ENCODE peak calls at places on chromosomes 5 and 9, in four cellular contexts. P is upper lobe of right lung, I is cardiac muscle cell, J is cardiac fibroblast. H is an unnamed sample.

GRCh38 chr9:19992556-19992955 is 203.7 kb upstream of the SLC24A2 start:
- DNase-seq in I (no peak), J (peak; percentile 84), P (no peak), H (no peak)

GRCh38 chr5:67648201-67648671 is 451.6 kb upstream of the CD180 start:
- DNase-seq in P (peak; percentile 71), J (peak; percentile 70), I (no peak), H (peak; percentile 92)

GRCh38 chr5:135213466-135214239 is 179.6 kb upstream of the PITX1 start:
- DNase-seq in P (peak; percentile 40), J (no peak), I (no peak), H (no peak)

GRCh38 chr9:14198544-14199510 is 115.1 kb downstream of the NFIB start:
- DNase-seq in J (peak; percentile 71), I (no peak), P (no peak), H (peak; percentile 81)

GRCh38 chr5:60633336-60633735 is 66.6 kb downstream of the DEPDC1B start:
- DNase-seq in J (peak; percentile 61), I (no peak), P (no peak), H (no peak)

GRCh38 chr9:68794898-68795297 is 89.9 kb downstream of the PIP5K1B start:
- DNase-seq in J (no peak), I (peak; percentile 61), P (no peak), H (no peak)

GRCh38 chr5:91293131-91293530 is 90.0 kb downstream of the ARRDC3 start:
- DNase-seq in J (no peak), P (no peak), I (peak; percentile 51), H (no peak)

GRCh38 chr5:163585206-163585605 is 79.8 kb downstream of the MAT2B start:
- DNase-seq in J (peak; percentile 73), I (no peak), P (no peak), H (no peak)

GRCh38 chr9:78030553-78031270 is 899 bp downstream of the GNAQ start:
- DNase-seq in I (peak; percentile 55), J (peak; percentile 49), P (peak; percentile 86), H (peak; percentile 69)

GRCh38 chr5:170554566-170555267 is 50.9 kb downstream of the KCNIP1 start:
- DNase-seq in P (no peak), I (no peak), J (no peak), H (peak; percentile 51)

GRCh38 chr9:127707766-127708165 is 978 bp downstream of the CFAP157 start:
- DNase-seq in P (no peak), J (no peak), I (no peak), H (no peak)

GRCh38 chr5:95866431-95867063 is 44.0 kb upstream of the GLRX start:
- DNase-seq in I (no peak), P (no peak), J (peak; percentile 74), H (no peak)

GRCh38 chr9:129712595-129713524 is 40.0 kb downstream of the PTGES start:
- DNase-seq in J (peak; percentile 86), I (no peak), P (no peak), H (no peak)

GRCh38 chr9:98365227-98365669 is 109.8 kb upstream of the TBC1D2 start:
- DNase-seq in I (no peak), J (peak; percentile 95), P (no peak), H (no peak)

GRCh38 chr9:129823163-129823933 is 588 bp downstream of the TOR1A start:
- DNase-seq in I (peak; percentile 9), J (peak; percentile 43), P (peak; percentile 72), H (no peak)

GRCh38 chr5:45252991-45253390 is 443.2 kb downstream of the HCN1 start:
- DNase-seq in P (no peak), I (peak; percentile 74), J (no peak), H (no peak)

GRCh38 chr9:136056546-136057235 is 38.4 kb downstream of the NACC2 start:
- DNase-seq in I (no peak), P (peak; percentile 61), J (no peak), H (no peak)

GRCh38 chr9:120538339-120538738 is 41.6 kb downstream of the CDK5RAP2 start:
- DNase-seq in I (no peak), P (no peak), J (peak; percentile 44), H (no peak)

GRCh38 chr5:76365558-76365957 is 37.5 kb upstream of the IQGAP2 start:
- DNase-seq in I (no peak), P (no peak), J (no peak), H (no peak)

GRCh38 chr5:88376728-88377127 is 108.1 kb upstream of the TMEM161B start:
- DNase-seq in J (no peak), P (no peak), I (no peak), H (no peak)

GRCh38 chr5:31640024-31640423 is 1.1 kb downstream of the PDZD2 start:
- DNase-seq in P (no peak), I (peak; percentile 34), J (no peak), H (peak; percentile 67)

GRCh38 chr5:72412283-72413055 is 92.3 kb downstream of the PTCD2 start:
- DNase-seq in J (peak; percentile 75), P (no peak), I (no peak), H (no peak)

GRCh38 chr5:148909001-148909400 is 82.6 kb downstream of the ADRB2 start:
- DNase-seq in J (peak; percentile 60), I (no peak), P (no peak), H (no peak)

GRCh38 chr5:137016783-137017324 is 482.3 kb downstream of the SPOCK1 start:
- DNase-seq in I (no peak), P (no peak), J (peak; percentile 9), H (no peak)

GRCh38 chr9:107597743-107598217 is 108.2 kb upstream of the KLF4 start:
- DNase-seq in P (no peak), J (no peak), I (no peak), H (no peak)

GRCh38 chr9:136606687-136607333 is 55.9 kb upstream of the EGFL7 start:
- DNase-seq in P (no peak), I (no peak), J (no peak), H (no peak)

GRCh38 chr5:172853355-172853975 is 19.4 kb downstream of the ERGIC1 start:
- DNase-seq in I (no peak), J (peak; percentile 52), P (no peak), H (no peak)

GRCh38 chr5:146079695-146080361 is 25.5 kb downstream of the PLAC8L1 start:
- DNase-seq in J (peak; percentile 21), P (no peak), I (no peak), H (no peak)

GRCh38 chr5:98519530-98519929 is 253.9 kb upstream of the RGMB start:
- DNase-seq in P (no peak), I (no peak), J (no peak), H (no peak)

GRCh38 chr5:1882337-1883119 is at the start of gene IRX4:
- DNase-seq in P (no peak), J (peak; percentile 33), I (peak; percentile 54), H (peak; percentile 35)